ENCODE peak calls at places on chromosomes 5 and 9, in four cellular contexts. V, I, K and Q are unnamed samples.

GRCh38 chr5:55914971-55915370 is 63.8 kb downstream of the IL31RA start:
- DNase-seq in V (no peak), I (no peak), K (no peak), Q (no peak)

GRCh38 chr5:137304227-137304874 is 194.8 kb downstream of the SPOCK1 start:
- DNase-seq in V (no peak), I (no peak), K (no peak), Q (no peak)

GRCh38 chr5:45692481-45692880 is 3.7 kb downstream of the HCN1 start:
- DNase-seq in V (no peak), I (no peak), K (no peak), Q (no peak)

GRCh38 chr5:74030371-74030770 is 404.4 kb downstream of the ARHGEF28 start:
- DNase-seq in V (no peak), I (no peak), K (no peak), Q (no peak)

GRCh38 chr5:95689680-95690079 is 6.9 kb upstream of the SPATA9 start:
- DNase-seq in V (no peak), I (no peak), K (no peak), Q (no peak)

GRCh38 chr5:83633285-83633684 is 87.4 kb downstream of the HAPLN1 start:
- DNase-seq in V (no peak), I (no peak), K (no peak), Q (no peak)

GRCh38 chr9:137829260-137829996 is 48.2 kb upstream of the CACNA1B start:
- DNase-seq in V (no peak), I (no peak), K (no peak), Q (no peak)

GRCh38 chr9:87425202-87425601 is 72.5 kb upstream of the DAPK1 start:
- DNase-seq in V (no peak), I (no peak), K (no peak), Q (no peak)

GRCh38 chr5:126753227-126753626 is 23.7 kb upstream of the LMNB1 start:
- DNase-seq in V (no peak), I (no peak), K (no peak), Q (no peak)

GRCh38 chr5:68891718-68892117 is 202.1 kb upstream of the SLC30A5 start:
- DNase-seq in V (peak), I (no peak), K (no peak), Q (no peak)
- TF ChIP-seq TAF1 in V (no peak), I (no peak), K (no peak), Q (no peak)

DNA sequence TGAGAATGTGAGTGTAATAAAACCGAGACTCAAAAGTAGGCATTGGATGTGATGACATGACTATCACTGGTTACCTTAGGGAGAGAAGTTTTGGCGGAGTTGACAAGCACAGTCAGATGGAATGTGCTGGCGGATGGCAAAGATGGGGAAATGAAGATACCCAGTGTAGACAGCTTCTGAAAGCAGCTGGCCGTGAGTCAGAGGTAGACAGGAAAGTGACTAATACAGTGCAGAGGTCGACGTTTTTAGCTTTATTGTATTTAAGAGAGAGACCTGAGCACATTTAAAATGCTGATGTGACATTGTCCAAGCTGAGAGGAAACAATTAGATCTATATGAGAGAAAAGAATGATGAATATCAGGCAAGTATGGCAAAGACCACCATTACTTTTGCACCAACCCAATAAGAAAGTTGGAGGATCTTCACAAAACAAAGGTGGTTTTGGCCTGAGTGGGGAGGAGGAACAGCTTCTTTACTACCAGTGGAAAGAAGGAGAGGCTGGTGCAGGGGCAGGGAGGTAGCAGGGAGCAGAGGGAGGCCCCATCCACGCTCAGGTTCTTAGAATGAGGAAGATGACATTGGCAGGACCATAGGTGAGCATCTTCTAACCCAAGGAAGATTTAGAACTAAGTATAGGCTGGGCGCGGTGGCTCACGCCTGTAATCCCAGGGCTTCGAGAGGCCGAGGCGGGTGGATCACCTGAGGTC is 36.7 kb upstream of the KCNIP1 start:
- DNase-seq in V (no peak), I (no peak), K (no peak), Q (no peak)
- TF ChIP-seq POLR2AphosphoS5 in V (no peak), I (no peak), K (no peak), Q (no peak)

GRCh38 chr5:132425009-132425937 is 55.8 kb downstream of the SLC22A5 start:
- DNase-seq in V (peak), I (peak), K (no peak), Q (peak)

GRCh38 chr5:132425975-132426524 is 56.5 kb downstream of the SLC22A5 start:
- DNase-seq in V (no peak), I (no peak), K (no peak), Q (no peak)

GRCh38 chr5:132428147-132428482 is 58.6 kb downstream of the SLC22A5 start:
- DNase-seq in V (no peak), I (no peak), K (no peak), Q (no peak)

GRCh38 chr5:132427285-132428146 is 58.0 kb downstream of the SLC22A5 start:
- DNase-seq in V (no peak), I (no peak), K (no peak), Q (no peak)

GRCh38 chr5:132426525-132427138 is 57.1 kb downstream of the SLC22A5 start:
- DNase-seq in V (peak), I (peak), K (peak), Q (peak)
- TF ChIP-seq POLR2A in V (peak), I (peak), K (no peak), Q (peak)

GRCh38 chr9:115715656-115716055 is 437.9 kb upstream of the PAPPA start:
- DNase-seq in V (no peak), I (no peak), K (no peak), Q (no peak)

GRCh38 chr9:115717298-115717697 is 436.3 kb upstream of the PAPPA start:
- DNase-seq in V (no peak), I (no peak), K (no peak), Q (no peak)

GRCh38 chr9:115717711-115718173 is 435.8 kb upstream of the PAPPA start:
- DNase-seq in V (no peak), I (no peak), K (no peak), Q (no peak)
- TF ChIP-seq TAF1 in V (no peak), I (no peak), K (no peak), Q (no peak)